ENCODE peak calls at places on chromosomes 2 and 18, in four cellular contexts. U is PC-9, Q is AG04450, H is left ventricle myocardium inferior. S is an unnamed sample.

GRCh38 chr2:130894326-130894942 is 57.7 kb downstream of the ARHGEF4 start:
- DNase-seq in H (no peak), U (peak; percentile 47), Q (no peak), S (no peak)

GRCh38 chr2:84815146-84815545 is 65.7 kb downstream of the TRABD2A start:
- DNase-seq in U (no peak), Q (peak; percentile 29), H (no peak), S (no peak)

GRCh38 chr2:62529758-62530157 is 23.8 kb upstream of the TMEM17 start:
- DNase-seq in Q (no peak), H (no peak), U (no peak), S (no peak)

GRCh38 chr2:168246483-168247340 is 683 bp downstream of the STK39 start:
- DNase-seq in H (peak; percentile 76), Q (no peak), U (peak; percentile 58), S (peak; percentile 82)

GRCh38 chr2:11559066-11559785 is 25.4 kb downstream of the GREB1 start:
- DNase-seq in U (no peak), Q (no peak), H (no peak), S (no peak)

GRCh38 chr2:189261431-189261841 is 81.9 kb upstream of the COL5A2 start:
- DNase-seq in Q (no peak), U (no peak), H (no peak), S (no peak)

GRCh38 chr2:24926602-24927252 is 6.7 kb upstream of the ADCY3 start:
- DNase-seq in H (peak; percentile 74), Q (no peak), U (no peak), S (peak; percentile 65)

GRCh38 chr18:22167471-22168151 is 1.8 kb upstream of the GATA6 start:
- DNase-seq in U (no peak), Q (no peak), H (peak; percentile 32), S (no peak)

GRCh38 chr2:69026026-69026425 is 13.0 kb downstream of the ANTXR1 start:
- DNase-seq in U (peak; percentile 11), Q (no peak), H (no peak), S (no peak)

GRCh38 chr18:8081267-8081666 is 514.2 kb downstream of the PTPRM start:
- DNase-seq in Q (no peak), H (no peak), U (no peak), S (no peak)

GRCh38 chr2:155250800-155251199 is 552.3 kb downstream of the KCNJ3 start:
- DNase-seq in H (no peak), Q (no peak), U (peak; percentile 9), S (no peak)

GRCh38 chr18:44839239-44839666 is 158.6 kb downstream of the SETBP1 start:
- DNase-seq in Q (no peak), U (peak; percentile 48), H (peak; percentile 71), S (peak; percentile 79)

GRCh38 chr2:57987835-57988573 is 58.6 kb upstream of the VRK2 start:
- DNase-seq in Q (no peak), H (no peak), U (no peak), S (no peak)

GRCh38 chr2:177245010-177245422 is 19.5 kb downstream of the NFE2L2 start:
- DNase-seq in Q (peak; percentile 33), H (no peak), U (peak; percentile 75), S (no peak)

GRCh38 chr2:72008608-72009007 is 139.1 kb downstream of the CYP26B1 start:
- DNase-seq in H (no peak), Q (no peak), U (no peak), S (no peak)

GRCh38 chr18:58996131-58996632 is 131.5 kb downstream of the ZNF532 start:
- DNase-seq in H (no peak), U (no peak), Q (peak; percentile 36), S (no peak)

GRCh38 chr2:100109986-100110980 is 32.1 kb downstream of the AFF3 start:
- DNase-seq in H (no peak), U (no peak), Q (no peak), S (no peak)

GRCh38 chr2:222514901-222515300 is 90.6 kb downstream of the SGPP2 start:
- DNase-seq in H (no peak), Q (no peak), U (no peak), S (no peak)

GRCh38 chr2:24105816-24106215 is 17.3 kb downstream of the PFN4 start:
- DNase-seq in U (no peak), H (no peak), Q (no peak), S (no peak)

GRCh38 chr2:96402591-96402990 is 67.0 kb downstream of the NCAPH start:
- DNase-seq in H (no peak), U (no peak), Q (no peak), S (no peak)

GRCh38 chr2:40369619-40370397 is 82.1 kb downstream of the SLC8A1 start:
- DNase-seq in H (no peak), Q (no peak), U (no peak), S (no peak)

GRCh38 chr2:234444888-234445287 is 52.0 kb downstream of the ARL4C start:
- DNase-seq in U (no peak), Q (peak; percentile 90), H (peak; percentile 24), S (no peak)

GRCh38 chr18:9147440-9148238 is 11.1 kb downstream of the ANKRD12 start:
- DNase-seq in H (no peak), U (peak; percentile 29), Q (no peak), S (no peak)

GRCh38 chr18:48037481-48038271 is 107.2 kb upstream of the SMAD2 start:
- DNase-seq in H (peak; percentile 42), U (no peak), Q (no peak), S (no peak)

GRCh38 chr2:27701676-27702075 is 38.0 kb downstream of the SLC4A1AP start:
- DNase-seq in H (no peak), Q (no peak), U (no peak), S (peak; percentile 87)

GRCh38 chr2:12828932-12829331 is 112.2 kb downstream of the TRIB2 start:
- DNase-seq in U (no peak), H (no peak), Q (no peak), S (no peak)

GRCh38 chr2:46780801-46781445 is 134.7 kb downstream of the MCFD2 start:
- DNase-seq in H (peak; percentile 45), U (no peak), Q (no peak), S (no peak)

GRCh38 chr2:240820014-240820606 is at the start of gene KIF1A:
- DNase-seq in H (peak; percentile 11), U (no peak), Q (no peak), S (no peak)

GRCh38 chr2:24159708-24160107 is 15.1 kb upstream of the FAM228A start:
- DNase-seq in H (no peak), Q (no peak), U (no peak), S (no peak)

GRCh38 chr2:1715184-1716012 is 28.9 kb downstream of the PXDN start:
- DNase-seq in H (no peak), U (no peak), Q (no peak), S (peak; percentile 28)

GRCh38 chr2:162232027-162232426 is 11.2 kb downstream of the FAP start:
- DNase-seq in Q (no peak), H (no peak), U (no peak), S (no peak)
- H3K27ac ChIP-seq in Q (no peak overlapping the region), H (no peak overlapping the region), U (no peak overlapping the region), S (no peak overlapping the region)

GRCh38 chr2:152005612-152006011 is 93.2 kb downstream of the CACNB4 start:
- DNase-seq in Q (no peak), H (no peak), U (no peak), S (no peak)
- H3K27me3 ChIP-seq in Q (peaks cover 6% of the 10 kb centered on the region), H (no peaks in the 10 kb centered on the region), U (peaks cover 9% of the 10 kb centered on the region), S (no peaks in the 10 kb centered on the region)

GRCh38 chr2:64649626-64650025 is 4.1 kb downstream of the SERTAD2 start:
- DNase-seq in H (no peak), Q (no peak), U (peak; percentile 92), S (no peak)
- H3K27ac ChIP-seq in H (peak overlapping the region; percentile 69), Q (no peak overlapping the region), U (peak overlapping the region; percentile 97), S (peak overlapping the region; percentile 20)

GRCh38 chr2:120465989-120466703 is 120.2 kb downstream of the INHBB start:
- DNase-seq in Q (no peak), U (no peak), H (no peak), S (peak; percentile 45)
- H3K27me3 ChIP-seq in Q (peaks cover 4% of the 10 kb centered on the region), U (no peaks in the 10 kb centered on the region), H (peaks cover 8% of the 10 kb centered on the region), S (no peaks in the 10 kb centered on the region)

GRCh38 chr18:62521082-62521481 is 1.7 kb upstream of the ZCCHC2 start:
- DNase-seq in H (no peak), U (no peak), Q (no peak), S (no peak)

GRCh38 chr18:62523255-62523588 is 397 bp downstream of the ZCCHC2 start:
- DNase-seq in Q (no peak), H (no peak), U (no peak), S (no peak)

GRCh38 chr18:62522178-62522509 is 681 bp upstream of the ZCCHC2 start:
- DNase-seq in Q (no peak), U (no peak), H (no peak), S (no peak)

GRCh38 chr18:62522510-62523254 is at the start of gene ZCCHC2:
- DNase-seq in Q (peak; percentile 94), U (peak; percentile 96), H (peak; percentile 99), S (peak; percentile 97)

GRCh38 chr18:62521588-62521987 is 1.2 kb upstream of the ZCCHC2 start:
- DNase-seq in Q (no peak), H (no peak), U (no peak), S (no peak)
- H3K27ac ChIP-seq in Q (no peak overlapping the region), H (no peak overlapping the region), U (peak overlapping the region; percentile 53), S (no peak overlapping the region)

S was measured in lower lobe of right lung.